ENCODE peak calls at places on chromosome 22, in ten cellular contexts. Q is lower leg skin, B is psoas muscle, Y is HCT116, K is RWPE1, X is mesothelial cell of epicardium, A is cardiac fibroblast, F is fibroblast of lung, E is Calu3, V is endothelial cell. R is an unnamed sample.

GRCh38 chr22:41919357-41920224 is 4.7 kb upstream of the SHISA8 start:
- DNase-seq in Q (no peak), B (peak), Y (no peak), K (no peak), X (no peak), A (peak), F (peak), E (no peak), V (peak), R (peak)

GRCh38 chr22:22460635-22461034 is 47.9 kb downstream of the ZNF280B start:
- DNase-seq in Q (no peak), B (no peak), Y (peak), K (no peak), X (no peak), A (peak), F (no peak), E (no peak), V (no peak), R (no peak)

GRCh38 chr22:48874956-48875355 is 952.7 kb downstream of the BRD1 start:
- DNase-seq in Q (no peak), B (no peak), Y (no peak), K (no peak), X (no peak), A (no peak), F (no peak), E (no peak), V (no peak), R (no peak)

GRCh38 chr22:50437511-50438304 is 37.1 kb downstream of the SBF1 start:
- DNase-seq in Q (no peak), B (peak), Y (no peak), K (no peak), X (no peak), A (no peak), F (no peak), E (no peak), V (no peak), R (no peak)

GRCh38 chr22:22201185-22201924 is 43.2 kb upstream of the VPREB1 start:
- DNase-seq in Q (no peak), B (peak), Y (no peak), K (peak), X (no peak), A (peak), F (no peak), E (peak), V (peak), R (peak)

GRCh38 chr22:20510811-20511577 is 3.6 kb downstream of the MED15 start:
- DNase-seq in Q (no peak), B (no peak), Y (no peak), K (no peak), X (no peak), A (no peak), F (no peak), E (no peak), V (no peak), R (no peak)

GRCh38 chr22:19852177-19852781 is 2.4 kb downstream of the GNB1L start:
- DNase-seq in Q (peak), B (no peak), Y (no peak), K (no peak), X (no peak), A (no peak), F (no peak), E (no peak), V (no peak), R (peak)

GRCh38 chr22:21051836-21052400 is 6.2 kb downstream of the LRRC74B start:
- DNase-seq in Q (no peak), B (no peak), Y (no peak), K (no peak), X (no peak), A (no peak), F (peak), E (no peak), V (no peak), R (no peak)

GRCh38 chr22:50628543-50629134 is 687 bp upstream of the ARSA start:
- DNase-seq in Q (no peak), B (no peak), Y (no peak), K (no peak), X (no peak), A (no peak), F (no peak), E (no peak), V (no peak), R (no peak)

GRCh38 chr22:19473578-19473977 is 5.4 kb downstream of the UFD1 start:
- DNase-seq in Q (no peak), B (peak), Y (no peak), K (no peak), X (no peak), A (no peak), F (no peak), E (no peak), V (no peak), R (no peak)

GRCh38 chr22:44085743-44086741 is 61.9 kb downstream of the PARVB start:
- DNase-seq in Q (peak), B (peak), Y (peak), K (peak), X (no peak), A (peak), F (peak), E (peak), V (peak), R (no peak)

GRCh38 chr22:30667092-30667485 is 586 bp downstream of the DUSP18 start:
- DNase-seq in Q (no peak), B (no peak), Y (peak), K (no peak), X (no peak), A (no peak), F (peak), E (no peak), V (no peak), R (no peak)

GRCh38 chr22:32352681-32353080 is 5.0 kb upstream of the RFPL3 start:
- DNase-seq in Q (no peak), B (no peak), Y (no peak), K (no peak), X (no peak), A (no peak), F (no peak), E (no peak), V (no peak), R (no peak)

GRCh38 chr22:44846726-44847275 is 94.4 kb downstream of the ARHGAP8 start:
- DNase-seq in Q (no peak), B (no peak), Y (no peak), K (no peak), X (no peak), A (no peak), F (no peak), E (no peak), V (no peak), R (no peak)

GRCh38 chr22:30170126-30170525 is 76.4 kb downstream of the LIF start:
- DNase-seq in Q (no peak), B (no peak), Y (no peak), K (no peak), X (no peak), A (no peak), F (no peak), E (no peak), V (no peak), R (no peak)

GRCh38 chr22:41308054-41308453 is 6.7 kb downstream of the ZC3H7B start:
- DNase-seq in Q (no peak), B (peak), Y (no peak), K (no peak), X (no peak), A (peak), F (peak), E (no peak), V (no peak), R (no peak)

GRCh38 chr22:45335021-45335818 is 25.5 kb downstream of the FAM118A start:
- DNase-seq in Q (no peak), B (peak), Y (no peak), K (no peak), X (no peak), A (no peak), F (no peak), E (no peak), V (peak), R (peak)

DNA sequence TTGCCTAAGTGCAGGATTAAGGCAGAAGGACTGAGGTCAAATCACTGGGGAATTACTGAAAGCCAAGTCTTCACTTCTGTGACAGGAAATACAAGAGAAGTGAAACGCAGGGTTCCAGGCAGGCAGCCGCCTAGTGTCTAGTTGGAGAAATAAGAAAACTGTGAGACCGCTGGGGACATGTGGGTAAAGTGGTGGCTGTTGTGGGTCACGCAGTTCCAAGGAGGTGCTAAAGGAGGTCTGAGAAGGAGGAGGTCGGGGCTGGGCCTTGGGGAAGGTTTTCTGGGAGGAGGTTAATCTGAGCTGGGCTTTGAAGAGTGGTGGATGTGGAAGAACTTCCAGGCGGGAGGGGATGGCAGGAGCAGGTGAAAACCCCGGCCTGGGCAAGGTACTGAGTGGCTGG is 11.2 kb downstream of the MCM5 start:
- DNase-seq in Q (no peak), B (no peak), Y (no peak), K (no peak), X (no peak), A (no peak), F (no peak), E (no peak), V (no peak), R (no peak)
- TF ChIP-seq CTCF in Q (no peak), B (no peak), Y (no peak), K (no peak), X (no peak), A (no peak), F (no peak), E (no peak), V (no peak), R (no peak)

GRCh38 chr22:36277482-36278291 is 24.8 kb downstream of the APOL1 start:
- DNase-seq in Q (no peak), B (peak), Y (peak), K (peak), X (no peak), A (peak), F (peak), E (peak), V (peak), R (peak)
- TF ChIP-seq CTCF in Q (no peak), B (peak), Y (peak), K (peak), X (peak), A (peak), F (peak), E (peak), V (peak), R (peak)

GRCh38 chr22:34102633-34103032 is 182.4 kb upstream of the LARGE1 start:
- DNase-seq in Q (no peak), B (no peak), Y (no peak), K (no peak), X (no peak), A (no peak), F (no peak), E (no peak), V (no peak), R (no peak)

GRCh38 chr22:34111210-34111824 is 191.0 kb upstream of the LARGE1 start:
- DNase-seq in Q (no peak), B (no peak), Y (no peak), K (peak), X (peak), A (peak), F (no peak), E (peak), V (peak), R (peak)

GRCh38 chr22:34108168-34108567 is 187.9 kb upstream of the LARGE1 start:
- DNase-seq in Q (no peak), B (no peak), Y (no peak), K (no peak), X (no peak), A (no peak), F (no peak), E (no peak), V (no peak), R (no peak)

GRCh38 chr22:34105461-34106062 is 185.3 kb upstream of the LARGE1 start:
- DNase-seq in Q (peak), B (peak), Y (no peak), K (no peak), X (peak), A (peak), F (no peak), E (peak), V (peak), R (peak)
- TF ChIP-seq CTCF in Q (no peak), B (peak), Y (no peak), K (no peak), X (peak), A (no peak), F (no peak), E (no peak), V (peak), R (peak)

DNA sequence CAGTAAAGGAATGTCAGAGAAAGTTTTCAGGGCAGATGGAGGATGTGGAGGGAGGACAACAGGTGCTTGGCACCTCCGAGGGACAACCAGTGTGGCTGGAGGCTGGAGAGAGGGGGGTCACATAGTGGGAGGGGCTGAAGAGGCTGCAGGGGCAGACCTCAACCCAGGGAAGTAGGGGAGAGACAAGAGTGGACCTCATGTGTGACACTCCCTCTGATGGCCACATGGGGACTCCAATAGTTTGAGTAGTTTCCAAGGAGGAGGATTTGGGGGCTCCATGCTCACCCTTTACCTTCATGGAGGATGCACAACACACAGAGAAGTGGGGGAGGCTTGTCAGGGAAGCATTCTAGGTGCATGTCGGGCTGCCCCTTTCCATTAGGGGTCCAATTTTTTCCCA is 35.1 kb upstream of the ASPHD2 start:
- DNase-seq in Q (no peak), B (no peak), Y (no peak), K (no peak), X (no peak), A (no peak), F (no peak), E (no peak), V (no peak), R (no peak)
- TF ChIP-seq CTCF in Q (no peak), B (no peak), Y (peak), K (no peak), X (no peak), A (peak), F (peak), E (peak), V (no peak), R (peak)

DNA sequence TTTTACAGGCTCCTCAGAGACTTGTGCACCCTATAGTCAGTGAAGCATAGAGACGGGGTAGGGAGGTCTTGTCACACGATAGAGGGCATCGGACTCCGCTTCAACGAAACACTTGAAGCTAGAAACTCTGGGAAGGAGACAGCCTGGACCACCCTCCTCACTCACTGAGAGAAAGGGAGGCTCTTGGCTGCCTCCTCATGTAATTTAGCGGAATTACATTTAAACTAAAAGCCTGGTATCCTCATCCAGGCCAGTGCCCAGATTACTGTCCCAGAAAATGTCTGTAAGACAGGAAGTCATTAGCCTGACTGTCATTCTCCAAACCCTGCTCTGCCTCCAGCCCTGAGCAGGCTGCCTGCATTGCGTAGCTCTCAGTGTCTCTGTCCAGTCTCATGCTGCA is 36.0 kb downstream of the TTLL1 start:
- DNase-seq in Q (no peak), B (no peak), Y (no peak), K (no peak), X (no peak), A (no peak), F (no peak), E (no peak), V (no peak), R (no peak)
- TF ChIP-seq CTCF in Q (no peak), B (no peak), Y (peak), K (no peak), X (no peak), A (peak), F (peak), E (no peak), V (peak), R (peak)

DNA sequence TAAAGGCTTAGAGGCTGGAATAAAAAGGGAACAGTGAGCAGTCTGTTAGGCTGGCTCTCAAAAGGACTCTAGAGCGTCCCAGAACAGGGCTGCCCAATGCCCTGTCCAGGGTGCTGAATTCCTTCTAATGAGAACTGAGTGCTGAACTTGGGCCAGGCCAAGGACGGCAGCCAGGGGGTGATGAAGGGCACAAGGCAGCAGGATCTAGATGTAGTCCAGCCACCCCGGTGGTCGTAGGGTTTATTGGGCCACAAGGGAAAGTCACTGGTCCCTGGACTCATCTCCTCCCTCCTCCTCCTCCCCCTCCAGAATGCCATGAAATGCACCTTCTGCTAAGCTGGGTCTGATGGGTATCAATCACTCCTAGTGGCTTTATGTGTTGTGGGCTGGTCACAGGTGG is 19.2 kb downstream of the NPTXR start:
- DNase-seq in Q (no peak), B (peak), Y (no peak), K (peak), X (peak), A (peak), F (peak), E (peak), V (peak), R (no peak)
- TF ChIP-seq CTCF in Q (no peak), B (no peak), Y (peak), K (no peak), X (peak), A (peak), F (peak), E (peak), V (peak), R (no peak)

DNA sequence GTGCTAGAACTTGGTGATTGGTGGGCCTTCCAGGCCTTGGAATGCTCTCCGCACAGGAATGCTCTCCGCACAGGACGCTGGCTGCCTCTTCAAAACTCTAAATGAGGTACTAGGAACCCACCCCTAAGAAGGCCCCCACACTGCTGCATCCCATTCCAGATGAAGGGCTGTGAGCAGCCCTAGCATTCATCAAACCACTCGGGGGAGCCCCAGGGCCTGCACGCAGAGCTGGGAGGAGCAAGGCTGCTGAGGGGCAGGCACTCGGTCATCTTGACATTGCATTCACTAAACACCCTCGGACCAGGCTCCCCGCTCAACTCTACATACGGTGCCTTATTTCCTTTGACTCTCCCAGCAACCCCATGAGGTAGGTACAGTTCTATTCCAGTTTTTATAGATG is 49.2 kb upstream of the EMID1 start:
- DNase-seq in Q (no peak), B (no peak), Y (no peak), K (no peak), X (no peak), A (peak), F (no peak), E (no peak), V (peak), R (peak)
- TF ChIP-seq CTCF in Q (no peak), B (no peak), Y (no peak), K (no peak), X (no peak), A (peak), F (peak), E (no peak), V (no peak), R (no peak)

DNA sequence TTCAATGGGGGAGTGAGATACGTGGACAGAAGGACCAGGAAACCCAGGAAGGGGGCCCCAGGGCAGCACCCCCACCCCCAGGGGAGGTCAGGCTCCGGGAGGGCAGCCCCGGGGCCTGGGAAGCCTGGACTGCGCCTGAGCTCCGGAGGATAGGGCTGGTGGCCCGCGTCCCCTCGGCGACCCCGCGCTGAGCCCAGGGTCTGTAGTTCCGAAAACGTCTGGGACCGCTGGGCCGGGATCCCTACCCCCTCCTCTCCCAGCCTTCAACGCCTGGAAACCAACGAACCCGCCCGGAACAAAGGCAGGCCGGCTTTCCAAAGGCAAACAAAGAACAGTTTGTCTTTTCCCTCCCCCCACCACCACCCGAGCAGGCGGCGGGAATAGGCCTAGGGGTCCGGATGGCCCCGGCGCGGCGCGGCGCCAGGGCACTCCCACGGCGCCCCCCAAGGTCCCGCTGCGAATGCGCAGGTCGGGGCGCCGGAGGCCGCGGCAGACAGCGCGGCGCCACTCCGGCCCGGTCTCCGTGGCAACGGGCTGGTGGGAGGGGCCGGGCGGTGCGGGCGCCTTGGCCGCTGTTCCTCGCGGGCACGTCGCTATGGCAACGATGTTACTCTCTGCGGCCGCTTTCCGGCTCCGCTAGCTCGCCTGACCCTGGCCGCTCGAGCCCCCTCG is 58.5 kb downstream of the IGLL1 start:
- DNase-seq in Q (peak), B (peak), Y (peak), K (peak), X (peak), A (peak), F (peak), E (peak), V (peak), R (peak)
- TF ChIP-seq CTCF in Q (no peak), B (no peak), Y (no peak), K (peak), X (no peak), A (no peak), F (no peak), E (no peak), V (no peak), R (peak)

DNA sequence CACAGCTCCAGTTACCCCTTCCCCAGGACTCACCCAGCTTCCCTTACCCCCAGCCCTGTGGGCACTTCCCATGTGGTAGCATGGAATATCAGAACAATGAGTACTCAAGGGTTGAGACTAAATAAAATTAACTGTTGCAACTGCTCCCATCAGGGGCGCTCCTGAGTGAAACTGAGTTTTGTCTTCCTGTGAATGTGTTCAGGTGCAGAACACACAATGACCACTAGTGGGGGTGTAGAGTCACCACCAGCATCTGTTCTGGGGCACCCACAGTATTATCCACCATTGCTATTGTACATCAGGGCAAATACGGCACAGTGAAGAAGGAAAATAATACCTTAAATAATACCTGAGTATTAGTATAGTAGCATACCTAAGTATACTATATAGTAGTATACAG is 689.7 kb downstream of the TBC1D22A start:
- DNase-seq in Q (no peak), B (no peak), Y (peak), K (no peak), X (no peak), A (no peak), F (no peak), E (no peak), V (no peak), R (no peak)
- TF ChIP-seq CTCF in Q (no peak), B (peak), Y (peak), K (peak), X (no peak), A (peak), F (peak), E (no peak), V (peak), R (no peak)

R was measured in glutamatergic neuron.